ENCODE peak calls at places on chromosome 21, in eight cellular contexts. C is Jurkat, Clone E6-1; Y is NCI-H2029; H is nucleus accumbens; O is HT-29; B is GM03348; U is activated naive CD4-positive, alpha-beta T cell treated with anti-CD3 and anti-CD28 coated beads, Interleukin-2, amount 10 ng/mL, durations not matched to agents 7 days and 5 days; Q is NCI-H1092. S is an unnamed sample.

GRCh38 chr21:45615145-45615711 is 28.3 kb upstream of the PCBP3 start:
- DNase-seq in B (no peak), H (no peak), U (peak; percentile 82), O (no peak), Q (peak; percentile 32), C (peak; percentile 86), Y (no peak), S (no peak)

GRCh38 chr21:45981641-45982255 is at the start of gene COL6A1:
- DNase-seq in Y (no peak), C (no peak), Q (no peak), H (no peak), B (peak; percentile 96), U (peak; percentile 51), O (no peak), S (peak; percentile 58)

GRCh38 chr21:34582506-34583150 is 32.3 kb downstream of the RCAN1 start:
- DNase-seq in H (no peak), Y (no peak), U (no peak), Q (no peak), B (peak; percentile 77), C (peak; percentile 14), O (peak; percentile 41), S (peak; percentile 43)

GRCh38 chr21:33112151-33112550 is 42.2 kb downstream of the OLIG1 start:
- DNase-seq in U (no peak), C (no peak), B (no peak), H (no peak), O (no peak), Y (no peak), Q (no peak), S (no peak)

GRCh38 chr21:41892726-41893125 is 13.6 kb upstream of the PRDM15 start:
- DNase-seq in C (no peak), U (no peak), H (no peak), Y (no peak), O (no peak), B (no peak), Q (no peak), S (no peak)

GRCh38 chr21:29942033-29942432 is 2.2 kb upstream of the GRIK1 start:
- DNase-seq in Q (no peak), U (no peak), O (no peak), B (no peak), C (no peak), Y (no peak), H (no peak), S (no peak)

GRCh38 chr21:28963831-28964230 is 28.8 kb downstream of the LTN1 start:
- DNase-seq in C (no peak), Y (no peak), U (no peak), O (no peak), B (no peak), Q (no peak), H (no peak), S (no peak)

GRCh38 chr21:41665766-41666595 is 100.9 kb downstream of the RIPK4 start:
- DNase-seq in B (no peak), U (no peak), Y (no peak), C (no peak), O (no peak), H (no peak), Q (no peak), S (no peak)

GRCh38 chr21:34980423-34981115 is 68.5 kb downstream of the RUNX1 start:
- DNase-seq in C (no peak), U (no peak), Q (no peak), H (no peak), O (no peak), Y (no peak), B (no peak), S (no peak)

GRCh38 chr21:41182547-41182946 is 14.6 kb downstream of the BACE2 start:
- DNase-seq in C (no peak), Q (no peak), O (no peak), H (no peak), Y (no peak), B (no peak), U (no peak), S (no peak)

GRCh38 chr21:38985423-38986378 is 180.0 kb downstream of the ETS2 start:
- DNase-seq in Y (peak; percentile 95), U (peak; percentile 38), Q (peak; percentile 80), C (peak; percentile 87), B (peak; percentile 95), O (no peak), H (no peak), S (no peak)

GRCh38 chr21:32562915-32563314 is 22.4 kb downstream of the TCP10L start:
- DNase-seq in Q (no peak), O (no peak), H (no peak), U (no peak), B (no peak), Y (no peak), C (no peak), S (no peak)

GRCh38 chr21:14560555-14560954 is 14.4 kb upstream of the SAMSN1 start:
- DNase-seq in C (no peak), H (no peak), U (no peak), B (no peak), Q (no peak), Y (no peak), O (no peak), S (no peak)

GRCh38 chr21:22421416-22422190 is 1423.4 kb downstream of the NCAM2 start:
- DNase-seq in U (peak; percentile 25), Y (no peak), O (no peak), H (no peak), C (peak; percentile 99), B (no peak), Q (no peak), S (no peak)

GRCh38 chr21:21715286-21715969 is 717.2 kb downstream of the NCAM2 start:
- DNase-seq in U (no peak), C (no peak), H (no peak), Q (no peak), Y (no peak), B (peak; percentile 55), O (no peak), S (no peak)

GRCh38 chr21:26843912-26844257 is 1.3 kb downstream of the ADAMTS1 start:
- DNase-seq in C (peak; percentile 57), U (no peak), O (no peak), H (no peak), B (peak; percentile 48), Y (no peak), Q (no peak), S (peak; percentile 56)

GRCh38 chr21:34243562-34243961 is 120.2 kb upstream of the KCNE2 start:
- DNase-seq in U (peak; percentile 42), B (peak; percentile 27), Q (peak; percentile 33), C (peak; percentile 22), Y (peak; percentile 11), H (no peak), O (peak; percentile 2), S (peak; percentile 37)

GRCh38 chr21:39630827-39631226 is 18.1 kb downstream of the B3GALT5 start:
- DNase-seq in Y (no peak), C (no peak), U (no peak), O (peak; percentile 44), H (no peak), Q (peak; percentile 26), B (no peak), S (peak; percentile 48)

S was measured in kidney tubule cell.